ENCODE peak calls at places on chromosomes 7 and 10, in six cellular contexts. Y is A549, E is HepG2, W is endothelial cell of umbilical vein, A is GM12878, F is K562. G is an unnamed sample.

GRCh38 chr7:155198901-155199845 is 98.5 kb upstream of the INSIG1 start:
- DNase-seq in W (no peak), A (no peak), F (no peak), E (no peak), Y (peak), G (no peak)

GRCh38 chr7:12570529-12571461 is at the start of gene SCIN:
- DNase-seq in E (no peak), Y (peak), A (no peak), W (peak), F (no peak), G (peak)

GRCh38 chr10:116216676-116217075 is 56.3 kb downstream of the GFRA1 start:
- DNase-seq in Y (no peak), F (no peak), E (peak), W (no peak), A (no peak), G (no peak)

GRCh38 chr7:18768256-18768655 is 272.7 kb downstream of the HDAC9 start:
- DNase-seq in E (no peak), W (no peak), A (no peak), F (no peak), Y (no peak), G (no peak)

GRCh38 chr7:106015586-106016218 is 52.6 kb downstream of the CDHR3 start:
- DNase-seq in F (peak), Y (no peak), W (no peak), E (no peak), A (no peak), G (no peak)

GRCh38 chr7:52726986-52727385 is 308.4 kb upstream of the POM121L12 start:
- DNase-seq in Y (no peak), A (no peak), W (no peak), E (no peak), F (no peak), G (no peak)

GRCh38 chr10:24989867-24990266 is 26.1 kb downstream of the ENKUR start:
- DNase-seq in F (no peak), A (no peak), Y (no peak), W (peak), E (no peak), G (no peak)

GRCh38 chr7:111735661-111736323 is 173.5 kb upstream of the IMMP2L start:
- DNase-seq in E (peak), F (peak), A (no peak), Y (peak), W (peak), G (peak)

GRCh38 chr10:45819552-45819951 is 27.7 kb downstream of the AGAP4 start:
- DNase-seq in A (no peak), Y (no peak), W (no peak), F (no peak), E (no peak), G (no peak)

GRCh38 chr7:68984331-68984730 is 613.9 kb upstream of the AUTS2 start:
- DNase-seq in E (no peak), A (no peak), W (no peak), F (no peak), Y (no peak), G (no peak)

GRCh38 chr10:130456616-130457015 is 320.4 kb downstream of the GLRX3 start:
- DNase-seq in W (no peak), A (no peak), E (no peak), F (no peak), Y (no peak), G (no peak)

GRCh38 chr10:123081896-123082295 is 53.9 kb upstream of the HMX3 start:
- DNase-seq in Y (no peak), E (no peak), W (no peak), A (no peak), F (no peak), G (no peak)

GRCh38 chr10:126334272-126334671 is 54.0 kb downstream of the ADAM12 start:
- DNase-seq in Y (no peak), E (no peak), W (no peak), F (no peak), A (no peak), G (no peak)

GRCh38 chr7:82678716-82679115 is 235.1 kb upstream of the CACNA2D1 start:
- DNase-seq in F (no peak), A (no peak), E (no peak), Y (no peak), W (no peak), G (peak)

GRCh38 chr7:47202146-47202768 is 379.7 kb downstream of the TNS3 start:
- DNase-seq in F (no peak), W (no peak), A (no peak), Y (no peak), E (no peak), G (no peak)

GRCh38 chr10:80477813-80478212 is 23.7 kb downstream of the TSPAN14 start:
- DNase-seq in E (no peak), A (no peak), Y (peak), F (peak), W (peak), G (no peak)

GRCh38 chr10:3542185-3542611 is 242.8 kb downstream of the KLF6 start:
- DNase-seq in W (peak), E (no peak), F (no peak), Y (no peak), A (no peak), G (no peak)

GRCh38 chr7:36141351-36141750 is 11.7 kb upstream of the EEPD1 start:
- DNase-seq in F (no peak), A (no peak), E (no peak), Y (no peak), W (no peak), G (no peak)

GRCh38 chr7:73428697-73429005 is 4.9 kb upstream of the FZD9 start:
- DNase-seq in Y (no peak), W (no peak), E (no peak), A (no peak), F (no peak), G (no peak)

GRCh38 chr7:117808273-117808868 is 64.9 kb downstream of the CTTNBP2 start:
- DNase-seq in F (no peak), Y (no peak), W (no peak), A (no peak), E (no peak), G (no peak)

GRCh38 chr10:87740232-87740631 is 77.8 kb downstream of the ATAD1 start:
- DNase-seq in F (no peak), Y (no peak), W (no peak), A (no peak), E (peak), G (peak)

GRCh38 chr10:67222929-67223328 is 297.1 kb downstream of the LRRTM3 start:
- DNase-seq in Y (no peak), A (no peak), W (no peak), E (no peak), F (no peak), G (no peak)

GRCh38 chr10:99276848-99277486 is 41.3 kb upstream of the HPSE2 start:
- DNase-seq in W (peak), Y (peak), E (peak), A (no peak), F (peak), G (peak)

GRCh38 chr10:121942749-121943148 is 14.9 kb upstream of the ATE1 start:
- DNase-seq in A (no peak), E (no peak), F (no peak), Y (no peak), W (peak), G (peak)

GRCh38 chr10:103333934-103334520 is 16.9 kb downstream of the PCGF6 start:
- DNase-seq in E (peak), A (no peak), W (peak), F (no peak), Y (peak), G (peak)

GRCh38 chr10:23534328-23534727 is 95.5 kb downstream of the OTUD1 start:
- DNase-seq in Y (no peak), W (no peak), A (no peak), F (no peak), E (no peak), G (no peak)

GRCh38 chr10:131561897-131562296 is 250.4 kb upstream of the TCERG1L start:
- DNase-seq in F (no peak), Y (no peak), E (no peak), A (no peak), W (no peak), G (no peak)

GRCh38 chr10:7425691-7426090 is 14.9 kb upstream of the SFMBT2 start:
- DNase-seq in A (no peak), F (no peak), E (no peak), Y (no peak), W (no peak), G (no peak)

GRCh38 chr10:114540191-114540590 is 117.9 kb downstream of the ABLIM1 start:
- DNase-seq in Y (no peak), E (no peak), W (no peak), F (no peak), A (no peak), G (no peak)

DNA sequence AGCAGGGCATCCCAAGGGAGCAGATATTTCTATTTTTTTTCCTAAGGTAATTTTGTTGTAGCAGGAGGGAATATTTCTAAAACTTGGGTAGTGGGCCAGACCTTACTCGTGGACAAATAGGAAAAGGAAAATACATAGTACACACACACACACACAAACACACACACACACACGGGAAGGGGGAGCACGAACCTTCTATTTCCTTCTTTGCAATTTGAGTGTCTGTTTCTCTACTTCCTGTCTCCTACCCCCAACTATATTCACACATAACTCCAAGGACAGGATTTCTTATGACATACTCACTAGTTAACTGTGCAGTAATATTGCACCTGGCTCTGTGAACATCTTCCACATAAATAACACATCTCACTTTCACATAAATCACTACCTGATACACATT is 4.4 kb downstream of the LDB1 start:
- DNase-seq in W (peak), F (no peak), Y (no peak), E (no peak), A (no peak), G (peak)
- TF ChIP-seq MYC in W (no peak), F (no peak), Y (no peak), E (no peak), A (no peak), G (no peak)

GRCh38 chr10:17206210-17206709 is 4.8 kb upstream of the TRDMT1 start:
- DNase-seq in E (no peak), W (peak), Y (no peak), A (no peak), F (no peak), G (no peak)
- TF ChIP-seq CTCF in E (no peak), W (no peak), Y (no peak), A (no peak), F (no peak), G (no peak)

DNA sequence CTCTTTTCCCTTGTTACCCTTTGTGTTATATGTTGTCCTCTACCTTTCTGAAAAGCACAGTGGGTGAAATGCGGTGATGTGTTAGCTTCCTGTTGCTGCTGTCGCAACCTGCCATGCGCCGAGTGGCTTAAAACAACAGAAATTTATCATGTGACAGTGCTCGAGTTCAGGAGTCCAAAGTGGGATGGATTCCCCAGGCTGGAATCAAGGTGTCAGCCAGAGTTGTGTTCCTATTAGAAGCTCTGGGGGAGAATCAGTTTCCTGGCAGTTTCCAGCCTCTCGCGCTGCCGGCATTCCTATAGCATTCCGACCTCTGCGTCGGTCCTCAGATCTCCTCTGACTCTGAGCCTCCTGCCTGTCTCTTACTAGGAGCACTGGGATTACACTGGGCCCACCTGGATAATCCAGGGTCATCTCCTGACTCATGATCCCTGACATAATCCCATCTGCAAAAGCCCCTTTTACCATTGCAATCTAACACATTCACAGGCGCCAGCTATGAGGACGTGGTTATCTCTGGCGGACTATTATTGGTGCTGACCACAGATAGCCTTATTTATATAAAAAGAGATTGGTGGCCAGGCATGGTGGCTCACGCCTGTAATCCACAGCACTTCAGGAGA is 207.5 kb downstream of the CUX1 start:
- DNase-seq in W (no peak), Y (no peak), E (peak), F (no peak), A (no peak), G (peak)
- TF ChIP-seq POLR2A in W (no peak), Y (no peak), E (peak), F (no peak), A (no peak), G (no peak)

GRCh38 chr10:72487116-72487515 is 132.4 kb upstream of the DNAJB12 start:
- DNase-seq in Y (no peak), W (no peak), A (no peak), F (no peak), E (no peak), G (no peak)

GRCh38 chr10:72483452-72483851 is 128.7 kb upstream of the DNAJB12 start:
- DNase-seq in W (no peak), Y (no peak), E (no peak), F (no peak), A (no peak), G (peak)

GRCh38 chr10:72485701-72486100 is 131.0 kb upstream of the DNAJB12 start:
- DNase-seq in W (no peak), F (no peak), A (no peak), E (no peak), Y (no peak), G (no peak)

GRCh38 chr10:72487521-72487920 is 132.8 kb upstream of the DNAJB12 start:
- DNase-seq in E (no peak), F (no peak), W (no peak), A (no peak), Y (no peak), G (no peak)

DNA sequence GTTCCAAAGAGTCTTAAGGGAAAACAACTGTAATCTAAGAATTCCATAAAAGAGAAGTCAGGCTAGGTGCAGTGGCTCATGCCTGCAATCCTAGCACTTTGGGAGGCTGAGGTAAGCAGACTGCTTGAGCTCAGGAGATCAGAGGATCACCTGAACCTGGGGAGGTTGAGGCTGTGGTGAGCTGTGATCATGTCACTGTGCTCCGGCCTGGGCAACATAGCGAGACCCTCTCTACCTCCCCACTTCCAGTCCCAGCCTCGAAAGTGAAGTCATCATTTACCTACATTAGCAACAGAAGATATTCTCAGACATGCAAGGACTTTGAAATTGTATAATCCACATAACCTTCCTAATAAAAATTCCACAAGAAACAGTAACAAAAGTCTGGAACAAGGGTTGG is 129.8 kb upstream of the DNAJB12 start:
- DNase-seq in F (no peak), W (no peak), E (no peak), Y (no peak), A (no peak), G (no peak)
- TF ChIP-seq MYC in F (no peak), W (no peak), E (no peak), Y (no peak), A (no peak), G (no peak)